ENCODE peak calls at places on chromosomes 2 and 18, in ten cellular contexts. One of them, this sample, is unnamed. For H3K9me3 and H3K27me3, the result is how much of the 10 kb centered on the place peaks cover.

GRCh38 chr2:39934851-39935250 is 155.8 kb upstream of the THUMPD2 start:
- DNase-seq in gastrocnemius medialis: no peak
- DNase-seq in heart left ventricle: no peak
- DNase-seq in CD8-positive, alpha-beta memory T cell: no peak
- DNase-seq in thoracic aorta: no peak
- DNase-seq in hepatocyte: no peak
- DNase-seq in PC-3: peak
- DNase-seq in tibial artery: no peak
- DNase-seq in colonic mucosa: no peak
- DNase-seq in upper lobe of right lung: no peak
- DNase-seq in this sample: no peak

GRCh38 chr2:38887347-38887746 is 2.3 kb upstream of the ARHGEF33 start:
- DNase-seq in gastrocnemius medialis: no peak
- DNase-seq in hepatocyte: no peak
- DNase-seq in upper lobe of right lung: no peak
- DNase-seq in thoracic aorta: no peak
- DNase-seq in PC-3: no peak
- DNase-seq in CD8-positive, alpha-beta memory T cell: no peak
- DNase-seq in tibial artery: no peak
- DNase-seq in heart left ventricle: no peak
- DNase-seq in colonic mucosa: no peak
- DNase-seq in this sample: no peak

GRCh38 chr2:113891265-113891959 is 1.5 kb downstream of the ACTR3 start:
- DNase-seq in upper lobe of right lung: no peak
- DNase-seq in tibial artery: no peak
- DNase-seq in colonic mucosa: no peak
- DNase-seq in hepatocyte: no peak
- DNase-seq in CD8-positive, alpha-beta memory T cell: no peak
- DNase-seq in thoracic aorta: no peak
- DNase-seq in PC-3: no peak
- DNase-seq in gastrocnemius medialis: no peak
- DNase-seq in heart left ventricle: no peak
- DNase-seq in this sample: no peak

GRCh38 chr2:217666338-217666737 is 336.5 kb downstream of the TNS1 start:
- DNase-seq in tibial artery: no peak
- DNase-seq in PC-3: no peak
- DNase-seq in heart left ventricle: no peak
- DNase-seq in hepatocyte: no peak
- DNase-seq in colonic mucosa: no peak
- DNase-seq in thoracic aorta: no peak
- DNase-seq in upper lobe of right lung: no peak
- DNase-seq in gastrocnemius medialis: no peak
- DNase-seq in CD8-positive, alpha-beta memory T cell: no peak
- DNase-seq in this sample: no peak

GRCh38 chr2:202072226-202072625 is 829 bp upstream of the KIAA2012 start:
- DNase-seq in upper lobe of right lung: no peak
- DNase-seq in colonic mucosa: no peak
- DNase-seq in heart left ventricle: no peak
- DNase-seq in tibial artery: no peak
- DNase-seq in CD8-positive, alpha-beta memory T cell: no peak
- DNase-seq in thoracic aorta: no peak
- DNase-seq in gastrocnemius medialis: no peak
- DNase-seq in PC-3: peak
- DNase-seq in hepatocyte: no peak
- DNase-seq in this sample: no peak

GRCh38 chr2:33452545-33452944 is 23.9 kb upstream of the RASGRP3 start:
- DNase-seq in upper lobe of right lung: no peak
- DNase-seq in tibial artery: no peak
- DNase-seq in colonic mucosa: no peak
- DNase-seq in hepatocyte: no peak
- DNase-seq in heart left ventricle: no peak
- DNase-seq in thoracic aorta: no peak
- DNase-seq in gastrocnemius medialis: no peak
- DNase-seq in CD8-positive, alpha-beta memory T cell: no peak
- DNase-seq in PC-3: no peak
- DNase-seq in this sample: no peak

GRCh38 chr2:46805401-46805951 is 110.1 kb downstream of the MCFD2 start:
- DNase-seq in heart left ventricle: no peak
- DNase-seq in tibial artery: no peak
- DNase-seq in PC-3: no peak
- DNase-seq in colonic mucosa: peak
- DNase-seq in CD8-positive, alpha-beta memory T cell: no peak
- DNase-seq in hepatocyte: no peak
- DNase-seq in gastrocnemius medialis: no peak
- DNase-seq in thoracic aorta: no peak
- DNase-seq in upper lobe of right lung: no peak
- DNase-seq in this sample: no peak

GRCh38 chr2:129765326-129766158 is 213.9 kb upstream of the RAB6C start:
- DNase-seq in PC-3: no peak
- DNase-seq in heart left ventricle: no peak
- DNase-seq in tibial artery: no peak
- DNase-seq in gastrocnemius medialis: no peak
- DNase-seq in CD8-positive, alpha-beta memory T cell: no peak
- DNase-seq in upper lobe of right lung: no peak
- DNase-seq in thoracic aorta: no peak
- DNase-seq in colonic mucosa: no peak
- DNase-seq in hepatocyte: no peak
- DNase-seq in this sample: no peak

GRCh38 chr2:224412064-224412921 is 10.4 kb upstream of the FAM124B start:
- DNase-seq in upper lobe of right lung: no peak
- DNase-seq in CD8-positive, alpha-beta memory T cell: no peak
- DNase-seq in PC-3: no peak
- DNase-seq in hepatocyte: peak
- DNase-seq in thoracic aorta: no peak
- DNase-seq in gastrocnemius medialis: no peak
- DNase-seq in tibial artery: no peak
- DNase-seq in colonic mucosa: no peak
- DNase-seq in heart left ventricle: no peak
- DNase-seq in this sample: no peak

GRCh38 chr2:2768476-2768875 is 437.4 kb upstream of the MYT1L start:
- DNase-seq in colonic mucosa: no peak
- DNase-seq in tibial artery: no peak
- DNase-seq in gastrocnemius medialis: no peak
- DNase-seq in CD8-positive, alpha-beta memory T cell: no peak
- DNase-seq in thoracic aorta: no peak
- DNase-seq in PC-3: no peak
- DNase-seq in hepatocyte: no peak
- DNase-seq in upper lobe of right lung: peak
- DNase-seq in heart left ventricle: no peak
- DNase-seq in this sample: no peak

GRCh38 chr2:2771721-2772411 is 440.8 kb upstream of the MYT1L start:
- DNase-seq in CD8-positive, alpha-beta memory T cell: no peak
- DNase-seq in tibial artery: no peak
- DNase-seq in upper lobe of right lung: peak
- DNase-seq in hepatocyte: no peak
- DNase-seq in heart left ventricle: no peak
- DNase-seq in gastrocnemius medialis: no peak
- DNase-seq in PC-3: no peak
- DNase-seq in thoracic aorta: no peak
- DNase-seq in colonic mucosa: no peak
- DNase-seq in this sample: no peak

GRCh38 chr2:2767837-2768236 is 436.8 kb upstream of the MYT1L start:
- DNase-seq in thoracic aorta: no peak
- DNase-seq in tibial artery: no peak
- DNase-seq in heart left ventricle: no peak
- DNase-seq in gastrocnemius medialis: no peak
- DNase-seq in PC-3: no peak
- DNase-seq in hepatocyte: no peak
- DNase-seq in CD8-positive, alpha-beta memory T cell: no peak
- DNase-seq in colonic mucosa: no peak
- DNase-seq in upper lobe of right lung: peak
- DNase-seq in this sample: no peak

GRCh38 chr2:2765839-2766495 is 434.9 kb upstream of the MYT1L start:
- DNase-seq in hepatocyte: no peak
- DNase-seq in CD8-positive, alpha-beta memory T cell: no peak
- DNase-seq in tibial artery: no peak
- DNase-seq in upper lobe of right lung: peak
- DNase-seq in gastrocnemius medialis: no peak
- DNase-seq in colonic mucosa: no peak
- DNase-seq in thoracic aorta: no peak
- DNase-seq in PC-3: no peak
- DNase-seq in heart left ventricle: no peak
- DNase-seq in this sample: no peak

DNA sequence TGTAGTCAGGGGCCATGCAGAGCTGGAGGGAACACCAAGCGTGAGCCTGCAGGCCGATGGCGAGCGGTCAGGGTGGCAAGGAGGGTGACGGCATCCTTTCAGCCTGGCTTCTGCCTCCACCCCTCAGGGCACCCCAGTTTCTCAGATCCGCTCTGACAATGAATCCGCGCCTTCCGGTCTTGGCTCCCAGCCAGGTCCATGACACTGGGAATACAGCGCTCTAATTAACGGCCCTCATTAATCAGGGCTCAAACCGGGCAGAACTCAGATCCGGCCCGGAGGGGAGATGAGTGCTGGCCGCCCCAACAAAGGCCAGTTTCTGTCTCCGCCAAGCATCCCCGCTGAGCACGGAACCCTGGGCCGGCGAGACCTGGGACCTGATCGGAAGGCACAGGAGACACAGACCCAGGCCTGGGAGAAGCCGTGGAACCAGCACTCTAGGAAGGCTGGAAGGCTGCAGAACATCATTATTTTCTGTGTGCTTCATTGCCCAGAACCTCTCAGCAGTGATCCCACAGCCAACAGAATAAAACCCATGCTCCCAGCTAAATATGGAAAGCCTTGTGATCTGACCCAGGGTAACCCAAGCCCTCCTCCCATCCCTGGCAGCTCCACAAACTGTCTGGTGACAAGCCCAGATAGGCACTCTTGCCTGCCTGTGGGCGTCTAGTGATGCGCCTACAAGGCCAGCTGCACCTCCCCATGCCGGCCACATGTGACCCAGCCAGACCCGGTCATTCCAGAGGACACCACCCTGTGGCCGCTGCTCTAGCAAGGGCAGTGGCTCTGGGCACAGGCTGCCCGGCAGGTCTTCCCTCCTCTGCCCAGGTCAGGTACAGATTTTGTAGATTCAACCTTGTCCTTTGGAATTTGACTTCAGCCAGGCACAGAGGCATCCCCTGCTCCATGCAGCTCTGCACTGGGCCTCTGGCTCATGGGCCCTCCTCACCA is 438.7 kb upstream of the MYT1L start:
- DNase-seq in colonic mucosa: peak
- DNase-seq in hepatocyte: no peak
- DNase-seq in CD8-positive, alpha-beta memory T cell: no peak
- DNase-seq in thoracic aorta: no peak
- DNase-seq in heart left ventricle: peak
- DNase-seq in PC-3: no peak
- DNase-seq in gastrocnemius medialis: peak
- DNase-seq in upper lobe of right lung: peak
- DNase-seq in tibial artery: no peak
- DNase-seq in this sample: no peak
- H3K9me3 ChIP-seq in colonic mucosa: under half
- H3K9me3 ChIP-seq in hepatocyte: under half
- H3K9me3 ChIP-seq in CD8-positive, alpha-beta memory T cell: under half
- H3K9me3 ChIP-seq in thoracic aorta: under half
- H3K9me3 ChIP-seq in heart left ventricle: under half
- H3K9me3 ChIP-seq in PC-3: under half
- H3K9me3 ChIP-seq in gastrocnemius medialis: under half
- H3K9me3 ChIP-seq in upper lobe of right lung: under half
- H3K9me3 ChIP-seq in tibial artery: under half
- H3K9me3 ChIP-seq in this sample: under half

DNA sequence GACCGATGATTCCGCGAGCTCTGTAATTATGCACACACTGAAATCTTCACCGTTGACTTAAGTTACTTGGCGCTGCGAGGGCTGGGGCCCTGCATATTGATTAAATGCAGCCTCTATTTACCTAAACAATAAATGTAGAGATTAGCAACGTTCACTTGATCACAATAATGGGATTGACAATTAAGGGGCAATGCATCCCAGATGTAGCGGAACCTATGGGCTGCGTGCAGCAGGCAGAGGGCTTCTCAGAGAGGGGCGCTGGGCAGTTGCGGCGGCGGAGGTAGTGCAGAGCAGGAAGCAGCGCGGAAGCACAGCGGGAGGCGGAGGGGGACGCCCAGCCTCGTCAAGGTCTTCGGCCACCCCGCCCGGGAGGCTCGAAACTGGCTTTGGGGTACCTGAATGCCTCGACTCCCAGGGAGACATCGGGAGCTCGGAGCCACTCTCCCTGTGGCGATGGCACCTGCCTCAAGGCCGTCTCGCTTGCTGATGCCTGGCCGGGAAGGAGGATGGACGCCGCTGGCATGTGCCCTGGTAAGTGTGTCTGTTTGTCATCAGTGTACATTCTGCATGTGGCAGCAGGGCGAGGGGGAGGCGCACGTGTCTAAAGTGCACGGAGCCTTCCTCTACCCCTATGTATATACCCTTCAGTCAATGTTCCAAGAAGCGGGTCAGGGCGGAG is 7.7 kb upstream of the SP9 start:
- DNase-seq in heart left ventricle: no peak
- DNase-seq in CD8-positive, alpha-beta memory T cell: no peak
- DNase-seq in tibial artery: no peak
- DNase-seq in upper lobe of right lung: no peak
- DNase-seq in thoracic aorta: no peak
- DNase-seq in colonic mucosa: no peak
- DNase-seq in PC-3: no peak
- DNase-seq in hepatocyte: no peak
- DNase-seq in gastrocnemius medialis: no peak
- DNase-seq in this sample: no peak
- H3K27me3 ChIP-seq in heart left ventricle: half or more
- H3K27me3 ChIP-seq in CD8-positive, alpha-beta memory T cell: half or more
- H3K27me3 ChIP-seq in tibial artery: under half
- H3K27me3 ChIP-seq in upper lobe of right lung: half or more
- H3K27me3 ChIP-seq in thoracic aorta: under half
- H3K27me3 ChIP-seq in colonic mucosa: half or more
- H3K27me3 ChIP-seq in PC-3: under half
- H3K27me3 ChIP-seq in hepatocyte: half or more
- H3K27me3 ChIP-seq in gastrocnemius medialis: half or more
- H3K27me3 ChIP-seq in this sample: half or more

GRCh38 chr18:71831039-71831438 is 713.1 kb downstream of the CBLN2 start:
- DNase-seq in upper lobe of right lung: no peak
- DNase-seq in colonic mucosa: no peak
- DNase-seq in tibial artery: no peak
- DNase-seq in PC-3: peak
- DNase-seq in thoracic aorta: no peak
- DNase-seq in heart left ventricle: no peak
- DNase-seq in gastrocnemius medialis: no peak
- DNase-seq in CD8-positive, alpha-beta memory T cell: no peak
- DNase-seq in hepatocyte: no peak
- DNase-seq in this sample: no peak
- H3K9me3 ChIP-seq in upper lobe of right lung: under half
- H3K9me3 ChIP-seq in colonic mucosa: under half
- H3K9me3 ChIP-seq in tibial artery: under half
- H3K9me3 ChIP-seq in PC-3: under half
- H3K9me3 ChIP-seq in thoracic aorta: under half
- H3K9me3 ChIP-seq in heart left ventricle: under half
- H3K9me3 ChIP-seq in gastrocnemius medialis: under half
- H3K9me3 ChIP-seq in CD8-positive, alpha-beta memory T cell: under half
- H3K9me3 ChIP-seq in hepatocyte: under half
- H3K9me3 ChIP-seq in this sample: under half

DNA sequence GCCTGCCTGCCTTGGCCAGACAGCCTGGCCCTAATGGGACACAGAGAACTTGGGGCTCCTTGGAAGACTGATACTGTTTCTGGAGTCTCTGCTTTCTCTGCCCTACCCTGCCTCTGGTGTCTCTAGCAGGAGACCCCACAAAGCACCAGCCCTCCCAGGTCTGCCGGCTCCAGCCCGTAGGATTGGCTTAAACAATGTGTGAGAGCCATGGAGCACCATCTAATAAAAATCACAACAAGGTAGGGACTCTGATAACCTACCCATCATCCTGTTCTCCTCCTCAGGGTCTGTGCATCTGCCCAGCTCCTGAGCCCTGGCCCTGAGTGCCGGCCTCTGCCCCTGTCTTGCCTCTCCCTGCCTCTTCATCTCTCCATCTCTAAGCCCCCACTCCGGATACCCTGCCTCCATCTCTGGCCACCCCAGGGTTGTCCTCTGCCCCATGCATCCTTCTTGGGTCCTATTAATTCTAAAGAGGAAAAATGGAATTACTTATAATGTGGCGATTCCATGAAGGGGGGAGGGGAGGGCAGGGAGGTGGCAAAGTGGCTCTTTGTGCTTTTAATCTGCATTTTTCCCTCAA is 1.2 kb upstream of the ECEL1 start:
- DNase-seq in gastrocnemius medialis: no peak
- DNase-seq in tibial artery: no peak
- DNase-seq in hepatocyte: no peak
- DNase-seq in colonic mucosa: no peak
- DNase-seq in heart left ventricle: no peak
- DNase-seq in upper lobe of right lung: peak
- DNase-seq in thoracic aorta: no peak
- DNase-seq in CD8-positive, alpha-beta memory T cell: no peak
- DNase-seq in PC-3: no peak
- DNase-seq in this sample: no peak
- H3K27me3 ChIP-seq in gastrocnemius medialis: under half
- H3K27me3 ChIP-seq in tibial artery: under half
- H3K27me3 ChIP-seq in hepatocyte: half or more
- H3K27me3 ChIP-seq in colonic mucosa: under half
- H3K27me3 ChIP-seq in heart left ventricle: under half
- H3K27me3 ChIP-seq in upper lobe of right lung: half or more
- H3K27me3 ChIP-seq in thoracic aorta: under half
- H3K27me3 ChIP-seq in CD8-positive, alpha-beta memory T cell: under half
- H3K27me3 ChIP-seq in PC-3: under half
- H3K27me3 ChIP-seq in this sample: under half

This sample was measured in CD4-positive, alpha-beta T cell.